ENCODE peak calls at places on chromosomes 12 and 14, in six cellular contexts. K is WERI-Rb-1, V is hepatocyte, H is tibial nerve, P is small intestine, D is sigmoid colon. N is an unnamed sample.

GRCh38 chr14:101019541-101019940 is 116.0 kb upstream of the RTL1 start:
- DNase-seq in K (no peak), V (no peak), H (no peak), P (no peak), D (peak; percentile 40), N (no peak)

GRCh38 chr14:75147423-75148071 is 20.7 kb upstream of the NEK9 start:
- DNase-seq in K (no peak), V (peak; percentile 83), H (peak; percentile 78), P (no peak), D (peak; percentile 92), N (no peak)

GRCh38 chr14:91047174-91047753 is 13.2 kb downstream of the RPS6KA5 start:
- DNase-seq in K (no peak), V (no peak), H (no peak), P (no peak), D (no peak), N (no peak)

GRCh38 chr14:68571928-68572525 is 220.8 kb downstream of the ZFP36L1 start:
- DNase-seq in K (no peak), V (no peak), H (no peak), P (no peak), D (peak; percentile 19), N (no peak)

GRCh38 chr12:98983647-98984046 is 338.6 kb downstream of the APAF1 start:
- DNase-seq in K (no peak), V (no peak), H (no peak), P (no peak), D (no peak), N (no peak)

GRCh38 chr12:14473707-14474287 is 93.9 kb downstream of the PLBD1 start:
- DNase-seq in K (no peak), V (peak; percentile 8), H (no peak), P (peak; percentile 4), D (no peak), N (no peak)

GRCh38 chr12:21433525-21433924 is 3.9 kb upstream of the PYROXD1 start:
- DNase-seq in K (no peak), V (no peak), H (no peak), P (no peak), D (no peak), N (no peak)

GRCh38 chr14:101470266-101470665 is 91.0 kb upstream of the DIO3 start:
- DNase-seq in K (no peak), V (no peak), H (no peak), P (no peak), D (no peak), N (no peak)

GRCh38 chr12:111788178-111788654 is 21.5 kb downstream of the ALDH2 start:
- DNase-seq in K (peak; percentile 55), V (peak; percentile 37), H (no peak), P (peak; percentile 55), D (peak; percentile 86), N (peak; percentile 14)

GRCh38 chr12:105329926-105330282 is 587 bp upstream of the C12orf75 start:
- DNase-seq in K (no peak), V (no peak), H (no peak), P (no peak), D (no peak), N (no peak)

GRCh38 chr12:82912406-82912805 is 225.7 kb downstream of the TMTC2 start:
- DNase-seq in K (no peak), V (peak; percentile 6), H (no peak), P (no peak), D (no peak), N (no peak)

GRCh38 chr12:111927346-111927745 is 85.3 kb downstream of the MAPKAPK5 start:
- DNase-seq in K (no peak), V (no peak), H (no peak), P (no peak), D (no peak), N (no peak)

GRCh38 chr14:68908860-68909259 is 70.2 kb downstream of the ACTN1 start:
- DNase-seq in K (no peak), V (no peak), H (no peak), P (no peak), D (no peak), N (no peak)

GRCh38 chr12:30719060-30719459 is 23.4 kb upstream of the IPO8 start:
- DNase-seq in K (no peak), V (peak; percentile 5), H (no peak), P (no peak), D (no peak), N (peak; percentile 84)

GRCh38 chr12:54371328-54372112 is 7.2 kb upstream of the GPR84 start:
- DNase-seq in K (no peak), V (no peak), H (peak; percentile 35), P (no peak), D (peak; percentile 91), N (peak; percentile 75)

GRCh38 chr12:121465921-121466799 is 66.2 kb downstream of the RNF34 start:
- DNase-seq in K (peak; percentile 33), V (peak; percentile 50), H (no peak), P (peak; percentile 23), D (no peak), N (peak; percentile 34)

GRCh38 chr12:31749024-31749704 is 20.3 kb upstream of the AMN1 start:
- DNase-seq in K (no peak), V (peak; percentile 89), H (no peak), P (peak; percentile 99), D (no peak), N (peak; percentile 83)

GRCh38 chr14:64762044-64763034 is 58.1 kb downstream of the PLEKHG3 start:
- DNase-seq in K (peak; percentile 62), V (peak; percentile 95), H (peak; percentile 69), P (peak; percentile 80), D (peak; percentile 93), N (peak; percentile 82)

GRCh38 chr12:6465467-6466183 is 4.9 kb downstream of the VAMP1 start:
- DNase-seq in K (peak; percentile 51), V (peak; percentile 82), H (no peak), P (peak; percentile 73), D (no peak), N (no peak)

GRCh38 chr12:109999983-110000505 is 814 bp downstream of the ANKRD13A start:
- DNase-seq in K (no peak), V (peak; percentile 41), H (no peak), P (peak; percentile 28), D (no peak), N (peak; percentile 45)

GRCh38 chr12:8996682-8997405 is 7.5 kb downstream of the KLRG1 start:
- DNase-seq in K (no peak), V (peak; percentile 49), H (no peak), P (peak; percentile 11), D (no peak), N (peak; percentile 4)

GRCh38 chr12:8038659-8039114 is 6.2 kb downstream of the FOXJ2 start:
- DNase-seq in K (peak; percentile 41), V (peak; percentile 81), H (no peak), P (peak; percentile 51), D (peak; percentile 87), N (peak; percentile 23)

GRCh38 chr12:22625671-22626251 is 790 bp downstream of the ETNK1 start:
- DNase-seq in K (peak; percentile 63), V (peak; percentile 59), H (peak; percentile 15), P (peak; percentile 61), D (peak; percentile 66), N (peak; percentile 38)

GRCh38 chr14:68397371-68397779 is 395.5 kb downstream of the ZFP36L1 start:
- DNase-seq in K (no peak), V (peak; percentile 59), H (no peak), P (peak; percentile 56), D (peak; percentile 87), N (no peak)

GRCh38 chr12:106113042-106113441 is 25.7 kb downstream of the NUAK1 start:
- DNase-seq in K (no peak), V (no peak), H (no peak), P (no peak), D (no peak), N (peak; percentile 33)

GRCh38 chr12:77845831-77846230 is 15.1 kb downstream of the NAV3 start:
- DNase-seq in K (no peak), V (no peak), H (no peak), P (no peak), D (no peak), N (peak; percentile 0)

GRCh38 chr14:99578541-99579044 is 25.4 kb downstream of the CCDC85C start:
- DNase-seq in K (no peak), V (no peak), H (no peak), P (no peak), D (peak; percentile 87), N (no peak)

GRCh38 chr14:92935446-92935845 is 12.5 kb downstream of the CHGA start:
- DNase-seq in K (no peak), V (no peak), H (no peak), P (no peak), D (no peak), N (no peak)
- H3K36me3 ChIP-seq in K (peaks cover 32% of the 10 kb centered on the region), V (no peaks in the 10 kb centered on the region), H (peaks cover 57% of the 10 kb centered on the region), P (peaks cover 8% of the 10 kb centered on the region), D (no peaks in the 10 kb centered on the region), N (no peaks in the 10 kb centered on the region)

GRCh38 chr12:88044035-88044434 is 14.8 kb upstream of the C12orf50 start:
- DNase-seq in K (no peak), V (no peak), H (no peak), P (no peak), D (no peak), N (no peak)
- H3K4me3 ChIP-seq in K (no peak overlapping the region), V (no peak overlapping the region), H (no peak overlapping the region), P (no peak overlapping the region), D (no peak overlapping the region), N (no peak overlapping the region)

GRCh38 chr14:106619618-106620017 is 1093.2 kb downstream of the TMEM121 start:
- DNase-seq in K (no peak), V (no peak), H (no peak), P (no peak), D (no peak), N (no peak)
- H3K9me3 ChIP-seq in K (no peaks in the 10 kb centered on the region), V (no peaks in the 10 kb centered on the region), H (no peaks in the 10 kb centered on the region), P (no peaks in the 10 kb centered on the region), D (no peaks in the 10 kb centered on the region), N (no peaks in the 10 kb centered on the region)

GRCh38 chr14:103496776-103497175 is 25.9 kb downstream of the CKB start:
- DNase-seq in K (no peak), V (no peak), H (no peak), P (no peak), D (no peak), N (no peak)

GRCh38 chr14:103492572-103492971 is 30.1 kb downstream of the CKB start:
- DNase-seq in K (no peak), V (no peak), H (no peak), P (no peak), D (no peak), N (no peak)

GRCh38 chr14:103499709-103500108 is 22.9 kb downstream of the CKB start:
- DNase-seq in K (no peak), V (no peak), H (no peak), P (no peak), D (no peak), N (no peak)

GRCh38 chr14:103492156-103492555 is 30.5 kb downstream of the CKB start:
- DNase-seq in K (no peak), V (no peak), H (no peak), P (no peak), D (no peak), N (no peak)

DNA sequence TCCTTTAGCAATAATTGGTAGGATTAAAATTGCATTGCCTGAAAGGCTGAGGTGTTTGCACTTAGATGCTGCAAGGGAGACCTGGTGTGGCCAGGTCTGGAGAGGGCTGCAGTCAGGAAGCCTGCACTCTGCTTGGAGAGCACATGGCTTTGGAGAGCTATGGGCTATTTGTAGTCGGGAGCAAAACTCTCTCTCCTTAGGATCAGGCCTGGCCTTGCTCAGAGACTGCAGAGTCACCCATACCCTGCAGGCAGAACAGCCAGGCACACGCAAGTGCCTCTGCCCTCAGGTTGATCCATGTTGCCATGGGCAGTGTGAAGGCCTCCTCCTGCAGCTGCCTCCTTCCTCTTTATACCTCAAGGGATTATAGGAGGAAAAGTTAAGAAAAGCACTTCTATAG is 26.8 kb downstream of the CKB start:
- DNase-seq in K (peak; percentile 44), V (no peak), H (no peak), P (no peak), D (no peak), N (no peak)
- H3K36me3 ChIP-seq in K (peaks cover 35% of the 10 kb centered on the region), V (no peaks in the 10 kb centered on the region), H (peaks cover 68% of the 10 kb centered on the region), P (peaks cover 10% of the 10 kb centered on the region), D (peaks cover 8% of the 10 kb centered on the region), N (peaks cover 4% of the 10 kb centered on the region)

N was measured in MG63.